ENCODE peak calls at places on chromosomes 3 and 15, in six cellular contexts. G is astrocyte of the spinal cord, J is epithelial cell of esophagus, U is left ventricle myocardium inferior, F is stomach, I is HCT116. C is an unnamed sample.

GRCh38 chr3:41498847-41499246 is 299.5 kb downstream of the CTNNB1 start:
- DNase-seq in G (no peak), J (no peak), U (no peak), F (no peak), I (no peak), C (no peak)

GRCh38 chr15:25862087-25862468 is 1.0 kb downstream of the ATP10A start:
- DNase-seq in G (no peak), J (no peak), U (no peak), F (no peak), I (no peak), C (no peak)

GRCh38 chr3:196414469-196414868 is 17.8 kb downstream of the UBXN7 start:
- DNase-seq in G (peak), J (peak), U (no peak), F (no peak), I (no peak), C (no peak)

GRCh38 chr3:46857485-46858341 is 5.5 kb downstream of the MYL3 start:
- DNase-seq in G (no peak), J (no peak), U (peak), F (no peak), I (no peak), C (no peak)

GRCh38 chr15:57881361-57881760 is 174.8 kb downstream of the POLR2M start:
- DNase-seq in G (peak), J (no peak), U (no peak), F (no peak), I (no peak), C (peak)

GRCh38 chr3:107366766-107367165 is 10.5 kb upstream of the CCDC54 start:
- DNase-seq in G (no peak), J (peak), U (no peak), F (no peak), I (no peak), C (peak)

GRCh38 chr3:150917941-150918340 is 12.7 kb upstream of the MINDY4B start:
- DNase-seq in G (no peak), J (no peak), U (no peak), F (no peak), I (no peak), C (no peak)

GRCh38 chr3:171640520-171641412 is 169.5 kb downstream of the PLD1 start:
- DNase-seq in G (peak), J (peak), U (peak), F (no peak), I (no peak), C (peak)

GRCh38 chr3:190266915-190267290 is 55.3 kb downstream of the CLDN1 start:
- DNase-seq in G (no peak), J (peak), U (no peak), F (no peak), I (no peak), C (no peak)

GRCh38 chr3:143433787-143434378 is 314.3 kb downstream of the CHST2 start:
- DNase-seq in G (no peak), J (peak), U (no peak), F (no peak), I (peak), C (no peak)

GRCh38 chr15:89090791-89091666 is 2.8 kb downstream of the ABHD2 start:
- DNase-seq in G (peak), J (peak), U (peak), F (peak), I (no peak), C (peak)

GRCh38 chr3:138047596-138048195 is 37.7 kb downstream of the CLDN18 start:
- DNase-seq in G (no peak), J (no peak), U (no peak), F (no peak), I (no peak), C (no peak)

GRCh38 chr3:132637590-132637989 is 22.0 kb downstream of the ACAD11 start:
- DNase-seq in G (peak), J (peak), U (no peak), F (no peak), I (no peak), C (peak)

GRCh38 chr3:71372911-71373637 is 210.5 kb downstream of the FOXP1 start:
- DNase-seq in G (no peak), J (no peak), U (no peak), F (no peak), I (no peak), C (no peak)

GRCh38 chr15:41904487-41905359 is 10.9 kb upstream of the SPTBN5 start:
- DNase-seq in G (peak), J (peak), U (peak), F (peak), I (peak), C (peak)

GRCh38 chr15:27086146-27086545 is 115.2 kb downstream of the GABRG3 start:
- DNase-seq in G (no peak), J (no peak), U (no peak), F (no peak), I (no peak), C (no peak)

GRCh38 chr3:30511524-30512278 is 94.7 kb upstream of the TGFBR2 start:
- DNase-seq in G (peak), J (peak), U (no peak), F (no peak), I (no peak), C (peak)

GRCh38 chr15:71278989-71279756 is 163.9 kb downstream of the THSD4 start:
- DNase-seq in G (peak), J (peak), U (no peak), F (peak), I (no peak), C (peak)

GRCh38 chr3:53202331-53203015 is 41.5 kb downstream of the PRKCD start:
- DNase-seq in G (no peak), J (no peak), U (no peak), F (no peak), I (no peak), C (no peak)

GRCh38 chr3:6074952-6075351 is 786.0 kb upstream of the GRM7 start:
- DNase-seq in G (no peak), J (no peak), U (no peak), F (no peak), I (no peak), C (no peak)

GRCh38 chr3:150144309-150144708 is 173.6 kb upstream of the PFN2 start:
- DNase-seq in G (no peak), J (no peak), U (no peak), F (no peak), I (no peak), C (no peak)

GRCh38 chr3:84223512-84223911 is 735.3 kb upstream of the CADM2 start:
- DNase-seq in G (no peak), J (no peak), U (no peak), F (no peak), I (no peak), C (no peak)
- TF ChIP-seq CTCF in G (no peak), J (no peak), U (no peak), F (no peak), I (no peak), C (no peak)

GRCh38 chr3:184813357-184813756 is 1.4 kb downstream of the VPS8 start:
- DNase-seq in G (no peak), J (no peak), U (no peak), F (no peak), I (no peak), C (no peak)

GRCh38 chr3:184812845-184813157 is 835 bp downstream of the VPS8 start:
- DNase-seq in G (no peak), J (no peak), U (no peak), F (no peak), I (no peak), C (no peak)

GRCh38 chr3:184811034-184811433 is 932 bp upstream of the VPS8 start:
- DNase-seq in G (no peak), J (no peak), U (no peak), F (no peak), I (no peak), C (no peak)

GRCh38 chr3:184811999-184812844 is at the start of gene VPS8:
- DNase-seq in G (peak), J (peak), U (peak), F (peak), I (peak), C (peak)

GRCh38 chr3:184811663-184811998 is 335 bp upstream of the VPS8 start:
- DNase-seq in G (no peak), J (no peak), U (no peak), F (no peak), I (no peak), C (no peak)
- H3K4me3 ChIP-seq in G (peak), J (peak), U (peak), F (peak), I (peak), C (peak)

GRCh38 chr3:64686446-64686908 is 1.3 kb downstream of the ADAMTS9 start:
- DNase-seq in G (no peak), J (peak), U (no peak), F (peak), I (no peak), C (peak)
- TF ChIP-seq CTCF in G (no peak), J (no peak), U (peak), F (no peak), I (no peak), C (no peak)

GRCh38 chr15:83105450-83105849 is 2.0 kb upstream of the TM6SF1 start:
- DNase-seq in G (no peak), J (no peak), U (no peak), F (no peak), I (no peak), C (no peak)

GRCh38 chr15:83108266-83109219 is 1.1 kb downstream of the TM6SF1 start:
- DNase-seq in G (peak), J (peak), U (peak), F (peak), I (no peak), C (peak)

GRCh38 chr15:83106994-83107840 is at the start of gene TM6SF1:
- DNase-seq in G (no peak), J (no peak), U (no peak), F (no peak), I (no peak), C (peak)

GRCh38 chr15:83109532-83109931 is 2.1 kb downstream of the TM6SF1 start:
- DNase-seq in G (no peak), J (no peak), U (no peak), F (no peak), I (no peak), C (no peak)

GRCh38 chr15:83107841-83108181 is 366 bp downstream of the TM6SF1 start:
- DNase-seq in G (no peak), J (no peak), U (no peak), F (no peak), I (no peak), C (no peak)
- H3K4me3 ChIP-seq in G (peak), J (peak), U (peak), F (peak), I (no peak), C (peak)

GRCh38 chr15:49225572-49226281 is 55.7 kb downstream of the GALK2 start:
- DNase-seq in G (peak), J (peak), U (no peak), F (peak), I (peak), C (peak)
- TF ChIP-seq CTCF in G (peak), J (peak), U (no peak), F (no peak), I (peak), C (peak)

GRCh38 chr3:188296761-188297689 is 143.1 kb downstream of the LPP start:
- DNase-seq in G (peak), J (peak), U (no peak), F (no peak), I (no peak), C (peak)
- H3K4me3 ChIP-seq in G (no peak), J (no peak), U (no peak), F (no peak), I (no peak), C (no peak)

GRCh38 chr3:148202386-148202785 is 495.3 kb upstream of the AGTR1 start:
- DNase-seq in G (no peak), J (no peak), U (no peak), F (no peak), I (no peak), C (no peak)
- TF ChIP-seq CTCF in G (peak), J (no peak), U (no peak), F (no peak), I (no peak), C (no peak)

DNA sequence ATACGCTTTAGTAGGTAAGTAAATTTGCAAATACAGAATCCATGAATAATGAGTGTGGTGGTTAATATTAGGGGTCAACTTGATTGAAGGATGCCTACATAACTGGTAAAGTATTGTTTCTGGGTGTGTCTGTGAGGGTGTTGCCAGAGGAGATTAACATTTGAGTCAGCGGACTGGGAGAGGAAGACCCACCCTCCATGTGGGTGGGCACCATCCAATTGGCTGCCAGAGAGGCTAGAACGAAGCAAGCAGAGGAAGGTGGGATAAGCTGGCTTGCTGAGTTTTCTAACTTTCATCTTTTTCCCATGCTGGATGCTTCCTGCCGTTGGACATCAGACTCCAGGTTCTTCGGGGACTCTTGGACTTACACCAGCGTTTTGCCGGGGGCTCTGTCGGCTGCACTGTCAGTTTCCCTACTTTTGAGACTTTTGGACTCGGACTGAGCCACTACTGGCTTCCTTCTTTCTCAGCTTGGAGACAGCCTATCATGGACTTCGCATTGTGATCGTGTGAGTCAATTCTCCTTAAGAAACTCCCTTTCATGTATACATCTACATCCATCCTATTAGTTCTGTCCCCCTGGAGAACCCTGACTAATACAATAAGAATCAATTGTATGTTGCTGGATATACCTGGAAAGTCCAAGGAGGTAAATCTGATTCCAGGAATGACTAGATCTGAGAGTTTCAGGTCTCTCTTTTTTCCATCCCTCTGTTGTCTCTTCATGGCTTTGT is 25.8 kb upstream of the NEDD4 start:
- DNase-seq in G (no peak), J (peak), U (no peak), F (no peak), I (no peak), C (no peak)
- H3K4me3 ChIP-seq in G (no peak), J (no peak), U (no peak), F (no peak), I (peak), C (no peak)